ENCODE peak calls at places on chromosomes 4 and X, in five cellular contexts. One of them, this sample, is unnamed.

GRCh38 chr4:187193141-187193540 is 469.5 kb upstream of the FAT1 start:
- DNase-seq in fibroblast of lung: no peak
- DNase-seq in AG04450: no peak
- DNase-seq in endothelial cell: no peak
- DNase-seq in MCF 10A: no peak
- DNase-seq in this sample: no peak

GRCh38 chr4:3369781-3370660 is 71.7 kb upstream of the HGFAC start:
- DNase-seq in MCF 10A: peak; percentile 8
- DNase-seq in AG04450: peak; percentile 57
- DNase-seq in fibroblast of lung: peak; percentile 62
- DNase-seq in endothelial cell: peak; percentile 47
- DNase-seq in this sample: peak; percentile 95

GRCh38 chr4:25884040-25884788 is 21.4 kb upstream of the SEL1L3 start:
- DNase-seq in endothelial cell: no peak
- DNase-seq in AG04450: peak; percentile 33
- DNase-seq in MCF 10A: peak; percentile 61
- DNase-seq in fibroblast of lung: peak; percentile 85
- DNase-seq in this sample: peak; percentile 55

GRCh38 chrX:112066813-112067212 is 15.8 kb downstream of the TRPC5 start:
- DNase-seq in AG04450: no peak
- DNase-seq in fibroblast of lung: no peak
- DNase-seq in endothelial cell: no peak
- DNase-seq in MCF 10A: no peak
- DNase-seq in this sample: no peak

GRCh38 chr4:2819244-2820215 is 24.1 kb upstream of the ADD1 start:
- DNase-seq in fibroblast of lung: no peak
- DNase-seq in MCF 10A: no peak
- DNase-seq in endothelial cell: no peak
- DNase-seq in AG04450: no peak
- DNase-seq in this sample: no peak

GRCh38 chr4:154234576-154234975 is 257.0 kb downstream of the DCHS2 start:
- DNase-seq in endothelial cell: no peak
- DNase-seq in AG04450: no peak
- DNase-seq in MCF 10A: no peak
- DNase-seq in fibroblast of lung: no peak
- DNase-seq in this sample: no peak

GRCh38 chr4:80781436-80781835 is 249.1 kb upstream of the BMP3 start:
- DNase-seq in fibroblast of lung: no peak
- DNase-seq in AG04450: no peak
- DNase-seq in MCF 10A: no peak
- DNase-seq in endothelial cell: no peak
- DNase-seq in this sample: peak; percentile 23

GRCh38 chrX:23952984-23953907 is 45.4 kb downstream of the CXorf58 start:
- DNase-seq in fibroblast of lung: no peak
- DNase-seq in MCF 10A: no peak
- DNase-seq in AG04450: no peak
- DNase-seq in endothelial cell: peak; percentile 3
- DNase-seq in this sample: no peak

GRCh38 chr4:74098628-74098995 is 383 bp downstream of the CXCL2 start:
- DNase-seq in MCF 10A: no peak
- DNase-seq in AG04450: no peak
- DNase-seq in endothelial cell: no peak
- DNase-seq in fibroblast of lung: peak; percentile 7
- DNase-seq in this sample: no peak

GRCh38 chr4:137421796-137422195 is 110.5 kb downstream of the PCDH18 start:
- DNase-seq in AG04450: no peak
- DNase-seq in MCF 10A: no peak
- DNase-seq in endothelial cell: no peak
- DNase-seq in fibroblast of lung: peak; percentile 9
- DNase-seq in this sample: no peak

GRCh38 chrX:154096140-154097002 is 1.1 kb downstream of the MECP2 start:
- DNase-seq in AG04450: no peak
- DNase-seq in endothelial cell: peak; percentile 5
- DNase-seq in MCF 10A: peak; percentile 12
- DNase-seq in fibroblast of lung: peak; percentile 13
- DNase-seq in this sample: peak; percentile 29

GRCh38 chrX:132532097-132532496 is 43.3 kb upstream of the MBNL3 start:
- DNase-seq in AG04450: no peak
- DNase-seq in fibroblast of lung: no peak
- DNase-seq in MCF 10A: no peak
- DNase-seq in endothelial cell: no peak
- DNase-seq in this sample: no peak

GRCh38 chr4:57270350-57270749 is 160.2 kb upstream of the IGFBP7 start:
- DNase-seq in fibroblast of lung: peak; percentile 1
- DNase-seq in AG04450: no peak
- DNase-seq in endothelial cell: no peak
- DNase-seq in MCF 10A: no peak
- DNase-seq in this sample: no peak

GRCh38 chr4:3529363-3529762 is 2.9 kb downstream of the LRPAP1 start:
- DNase-seq in AG04450: no peak
- DNase-seq in endothelial cell: no peak
- DNase-seq in fibroblast of lung: no peak
- DNase-seq in MCF 10A: no peak
- DNase-seq in this sample: no peak

GRCh38 chr4:153151535-153152452 is 52.4 kb upstream of the TRIM2 start:
- DNase-seq in MCF 10A: no peak
- DNase-seq in endothelial cell: peak; percentile 41
- DNase-seq in fibroblast of lung: peak; percentile 46
- DNase-seq in AG04450: no peak
- DNase-seq in this sample: no peak

GRCh38 chr4:108224628-108225053 is 55.9 kb upstream of the LEF1 start:
- DNase-seq in AG04450: peak; percentile 3
- DNase-seq in fibroblast of lung: peak; percentile 42
- DNase-seq in MCF 10A: peak; percentile 5
- DNase-seq in endothelial cell: no peak
- DNase-seq in this sample: no peak

GRCh38 chr4:56026596-56026995 is 77.9 kb downstream of the CEP135 start:
- DNase-seq in AG04450: no peak
- DNase-seq in fibroblast of lung: peak; percentile 2
- DNase-seq in endothelial cell: no peak
- DNase-seq in MCF 10A: peak; percentile 28
- DNase-seq in this sample: peak; percentile 8

GRCh38 chrX:46758163-46758955 is 559 bp downstream of the SLC9A7 start:
- DNase-seq in fibroblast of lung: peak; percentile 5
- DNase-seq in MCF 10A: peak; percentile 17
- DNase-seq in endothelial cell: no peak
- DNase-seq in AG04450: no peak
- DNase-seq in this sample: no peak

GRCh38 chr4:36870121-36870520 is 374.4 kb upstream of the NWD2 start:
- DNase-seq in MCF 10A: no peak
- DNase-seq in fibroblast of lung: no peak
- DNase-seq in AG04450: no peak
- DNase-seq in endothelial cell: no peak
- DNase-seq in this sample: no peak

GRCh38 chr4:1907848-1908525 is 36.8 kb downstream of the NSD2 start:
- DNase-seq in fibroblast of lung: no peak
- DNase-seq in endothelial cell: no peak
- DNase-seq in AG04450: no peak
- DNase-seq in MCF 10A: peak; percentile 94
- DNase-seq in this sample: no peak

GRCh38 chr4:117957570-117957969 is 76.7 kb upstream of the NDST3 start:
- DNase-seq in AG04450: no peak
- DNase-seq in endothelial cell: no peak
- DNase-seq in fibroblast of lung: no peak
- DNase-seq in MCF 10A: no peak
- DNase-seq in this sample: no peak

GRCh38 chr4:3385719-3386440 is 55.9 kb upstream of the HGFAC start:
- DNase-seq in endothelial cell: no peak
- DNase-seq in AG04450: no peak
- DNase-seq in fibroblast of lung: no peak
- DNase-seq in MCF 10A: peak; percentile 68
- DNase-seq in this sample: no peak

GRCh38 chr4:109998867-109999303 is 86.2 kb downstream of the EGF start:
- DNase-seq in MCF 10A: peak; percentile 75
- DNase-seq in AG04450: peak; percentile 11
- DNase-seq in endothelial cell: peak; percentile 39
- DNase-seq in fibroblast of lung: peak; percentile 71
- DNase-seq in this sample: peak; percentile 66

GRCh38 chr4:41665808-41666207 is 82.7 kb downstream of the PHOX2B start:
- DNase-seq in fibroblast of lung: no peak
- DNase-seq in endothelial cell: no peak
- DNase-seq in AG04450: no peak
- DNase-seq in MCF 10A: no peak
- DNase-seq in this sample: no peak

GRCh38 chr4:41657561-41657960 is 91.0 kb downstream of the PHOX2B start:
- DNase-seq in AG04450: no peak
- DNase-seq in MCF 10A: no peak
- DNase-seq in endothelial cell: no peak
- DNase-seq in fibroblast of lung: peak; percentile 29
- DNase-seq in this sample: no peak

GRCh38 chr4:41658106-41658505 is 90.4 kb downstream of the PHOX2B start:
- DNase-seq in AG04450: no peak
- DNase-seq in endothelial cell: no peak
- DNase-seq in fibroblast of lung: no peak
- DNase-seq in MCF 10A: no peak
- DNase-seq in this sample: no peak

GRCh38 chr4:41660350-41660749 is 88.2 kb downstream of the PHOX2B start:
- DNase-seq in endothelial cell: no peak
- DNase-seq in MCF 10A: no peak
- DNase-seq in AG04450: no peak
- DNase-seq in fibroblast of lung: no peak
- DNase-seq in this sample: no peak

GRCh38 chr4:41661447-41662076 is 87.0 kb downstream of the PHOX2B start:
- DNase-seq in MCF 10A: peak; percentile 70
- DNase-seq in fibroblast of lung: peak; percentile 65
- DNase-seq in AG04450: peak; percentile 11
- DNase-seq in endothelial cell: peak; percentile 72
- DNase-seq in this sample: peak; percentile 48
- TF ChIP-seq CTCF in MCF 10A: peak; percentile 89
- TF ChIP-seq CTCF in fibroblast of lung: peak; percentile 96
- TF ChIP-seq CTCF in AG04450: peak; percentile 98
- TF ChIP-seq CTCF in endothelial cell: peak; percentile 93
- TF ChIP-seq CTCF in this sample: peak; percentile 97

DNA sequence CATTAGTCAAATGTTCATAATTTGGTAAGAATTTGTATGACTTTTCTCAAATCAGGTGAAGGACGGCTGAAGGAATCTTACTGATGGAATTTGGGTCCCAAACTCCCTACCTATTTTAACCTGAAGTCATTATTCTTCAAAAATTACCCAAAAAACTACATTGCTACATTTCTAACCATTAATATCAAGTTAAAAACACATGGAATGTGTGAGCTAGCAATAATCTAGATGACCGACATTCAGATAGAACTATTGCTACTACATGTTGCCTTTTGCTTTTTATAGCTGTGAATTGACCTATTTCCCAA is 25.3 kb upstream of the WWC2 start:
- DNase-seq in MCF 10A: no peak
- DNase-seq in endothelial cell: no peak
- DNase-seq in AG04450: no peak
- DNase-seq in fibroblast of lung: no peak
- DNase-seq in this sample: no peak
- TF ChIP-seq CTCF in MCF 10A: no peak
- TF ChIP-seq CTCF in endothelial cell: peak; percentile 35
- TF ChIP-seq CTCF in AG04450: no peak
- TF ChIP-seq CTCF in fibroblast of lung: no peak
- TF ChIP-seq CTCF in this sample: peak; percentile 61

GRCh38 chr4:162443510-162443909 is 279.7 kb upstream of the FSTL5 start:
- DNase-seq in endothelial cell: no peak
- DNase-seq in AG04450: no peak
- DNase-seq in MCF 10A: no peak
- DNase-seq in fibroblast of lung: no peak
- DNase-seq in this sample: no peak
- TF ChIP-seq CTCF in endothelial cell: no peak
- TF ChIP-seq CTCF in AG04450: no peak
- TF ChIP-seq CTCF in MCF 10A: no peak
- TF ChIP-seq CTCF in fibroblast of lung: no peak
- TF ChIP-seq CTCF in this sample: no peak

GRCh38 chr4:161564230-161564834 is 599.5 kb downstream of the FSTL5 start:
- DNase-seq in MCF 10A: peak; percentile 17
- DNase-seq in endothelial cell: no peak
- DNase-seq in AG04450: no peak
- DNase-seq in fibroblast of lung: peak; percentile 51
- DNase-seq in this sample: no peak
- TF ChIP-seq CTCF in MCF 10A: peak; percentile 38
- TF ChIP-seq CTCF in endothelial cell: peak; percentile 61
- TF ChIP-seq CTCF in AG04450: peak; percentile 39
- TF ChIP-seq CTCF in fibroblast of lung: no peak
- TF ChIP-seq CTCF in this sample: peak; percentile 53

DNA sequence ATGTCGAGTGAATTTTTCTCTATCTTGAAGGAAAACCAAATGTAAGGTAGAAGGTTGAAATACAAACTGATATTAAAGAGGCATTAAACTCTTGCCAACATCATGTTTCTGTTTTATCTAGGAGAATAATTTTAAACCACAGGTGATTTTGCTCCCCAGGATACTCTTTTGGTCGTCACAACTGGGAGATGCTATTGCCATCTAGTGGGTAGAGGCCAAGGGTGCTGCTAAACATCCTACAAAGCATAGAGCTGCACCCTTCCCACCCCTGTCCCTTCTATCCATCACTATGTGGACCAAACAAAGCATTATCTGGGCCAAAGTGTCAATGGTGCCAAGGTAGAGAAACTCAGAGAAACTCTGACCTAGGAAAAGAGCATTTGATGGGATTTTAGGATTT is 154.6 kb upstream of the MAGEB2 start:
- DNase-seq in fibroblast of lung: peak; percentile 11
- DNase-seq in endothelial cell: peak; percentile 3
- DNase-seq in AG04450: no peak
- DNase-seq in MCF 10A: peak; percentile 45
- DNase-seq in this sample: peak; percentile 7
- TF ChIP-seq CTCF in fibroblast of lung: peak; percentile 34
- TF ChIP-seq CTCF in endothelial cell: no peak
- TF ChIP-seq CTCF in AG04450: peak; percentile 58
- TF ChIP-seq CTCF in MCF 10A: peak; percentile 42
- TF ChIP-seq CTCF in this sample: peak; percentile 71

GRCh38 chr4:7771541-7772507 is 167.8 kb downstream of the AFAP1 start:
- DNase-seq in endothelial cell: no peak
- DNase-seq in fibroblast of lung: no peak
- DNase-seq in MCF 10A: no peak
- DNase-seq in AG04450: no peak
- DNase-seq in this sample: no peak
- TF ChIP-seq CTCF in endothelial cell: no peak
- TF ChIP-seq CTCF in fibroblast of lung: no peak
- TF ChIP-seq CTCF in MCF 10A: no peak
- TF ChIP-seq CTCF in AG04450: no peak
- TF ChIP-seq CTCF in this sample: no peak

This sample was measured in HFFc6.